ENCODE peak calls at places on chromosomes 16 and 17, in eight cellular contexts. B is central memory CD4-positive, alpha-beta T cell; V is OCI-M1; K is NCI-H2171 treated with DMSO at 0.1 percent for 48 hours; Y is nucleus accumbens; J is iris pigment epithelial cell; Q is KBM-7; I is CD8-positive, alpha-beta T cell. W is an unnamed sample.

GRCh38 chr17:15944720-15945492 is at the start of gene ADORA2B:
- DNase-seq in Q (peak), K (peak), J (peak), I (no peak), B (no peak), V (peak), Y (peak), W (peak)

GRCh38 chr16:87384162-87384999 is 805 bp upstream of the FBXO31 start:
- DNase-seq in I (no peak), Q (no peak), K (peak), V (no peak), Y (peak), B (no peak), J (no peak), W (no peak)

GRCh38 chr16:11655655-11656054 is 12.6 kb upstream of the SNN start:
- DNase-seq in B (no peak), Q (no peak), V (no peak), J (no peak), K (no peak), Y (no peak), I (no peak), W (no peak)

GRCh38 chr17:7842950-7843535 is 9.0 kb downstream of the KDM6B start:
- DNase-seq in Y (no peak), Q (peak), I (no peak), B (no peak), J (peak), V (peak), K (peak), W (peak)

GRCh38 chr17:34386925-34387550 is 24.0 kb upstream of the CCL1 start:
- DNase-seq in K (no peak), V (peak), Q (no peak), I (no peak), Y (no peak), B (no peak), J (no peak), W (no peak)

GRCh38 chr17:78707016-78707415 is 75.1 kb downstream of the CYTH1 start:
- DNase-seq in Q (no peak), J (peak), I (no peak), V (no peak), Y (no peak), B (no peak), K (no peak), W (peak)

GRCh38 chr17:27282054-27282501 is 11.8 kb upstream of the WSB1 start:
- DNase-seq in J (peak), I (no peak), Q (no peak), V (peak), K (no peak), Y (no peak), B (no peak), W (no peak)

GRCh38 chr17:70072900-70073299 is 2.1 kb upstream of the KCNJ16 start:
- DNase-seq in B (no peak), K (no peak), V (no peak), Q (no peak), Y (no peak), I (no peak), J (no peak), W (no peak)

GRCh38 chr17:80367510-80367909 is 47.5 kb upstream of the ENDOV start:
- DNase-seq in K (no peak), Y (no peak), Q (no peak), I (no peak), J (no peak), B (no peak), V (no peak), W (no peak)

GRCh38 chr17:2551928-2552327 is 40.2 kb upstream of the METTL16 start:
- DNase-seq in K (no peak), J (no peak), V (no peak), I (no peak), Y (no peak), Q (no peak), B (no peak), W (no peak)

GRCh38 chr17:34706029-34706428 is 126.6 kb downstream of the TMEM132E start:
- DNase-seq in B (no peak), J (peak), Q (peak), I (no peak), Y (no peak), V (peak), K (no peak), W (peak)

GRCh38 chr17:40068917-40069750 is 6.4 kb downstream of the THRA start:
- DNase-seq in V (peak), K (peak), I (peak), Y (peak), B (peak), Q (peak), J (peak), W (peak)

GRCh38 chr16:53291757-53292392 is 142.4 kb upstream of the RBL2 start:
- DNase-seq in J (peak), Q (no peak), V (no peak), Y (no peak), K (no peak), B (no peak), I (no peak), W (no peak)

GRCh38 chr16:875182-876040 is 74.9 kb upstream of the GNG13 start:
- DNase-seq in B (no peak), J (no peak), K (no peak), Q (no peak), Y (no peak), I (no peak), V (no peak), W (no peak)

GRCh38 chr16:2529061-2529931 is 1.9 kb downstream of the CEMP1 start:
- DNase-seq in I (no peak), Q (no peak), V (no peak), J (no peak), Y (no peak), K (no peak), B (no peak), W (no peak)

GRCh38 chr17:17818088-17818526 is 18.7 kb downstream of the SREBF1 start:
- DNase-seq in B (no peak), Q (no peak), V (no peak), K (no peak), J (peak), I (no peak), Y (no peak), W (peak)

GRCh38 chr17:9444687-9445086 is 130.9 kb downstream of the STX8 start:
- DNase-seq in Y (no peak), Q (no peak), K (no peak), J (no peak), I (no peak), B (no peak), V (no peak), W (no peak)

GRCh38 chr16:56662357-56663354 is 4.9 kb downstream of the MT1F start:
- DNase-seq in B (no peak), K (no peak), V (no peak), Q (no peak), I (no peak), J (no peak), Y (peak), W (no peak)

GRCh38 chr16:65655802-65656201 is 533.9 kb upstream of the CDH11 start:
- DNase-seq in Q (no peak), V (no peak), J (no peak), I (no peak), Y (no peak), K (no peak), B (no peak), W (no peak)

GRCh38 chr17:48011405-48012150 is 26.0 kb downstream of the COPZ2 start:
- DNase-seq in V (peak), I (no peak), J (no peak), Y (no peak), B (peak), Q (peak), K (peak), W (peak)

GRCh38 chr16:70715113-70715711 is 29.4 kb upstream of the MTSS2 start:
- DNase-seq in V (no peak), B (no peak), Q (no peak), I (no peak), J (peak), Y (peak), K (peak), W (peak)